ENCODE peak calls at places on chromosomes 2 and 18, in eight cellular contexts. One of them, this sample, is unnamed.

GRCh38 chr2:234588054-234588430 is 91.2 kb upstream of the ARL4C start:
- DNase-seq in sciatic nerve: no peak
- DNase-seq in B cell: no peak
- DNase-seq in activated effector memory CD4-positive, alpha-beta T cell treated with anti-CD3 and anti-CD28 coated beads, Interleukin-2, amount 50 U/mL, for 16 hours: no peak
- DNase-seq in ACHN: no peak
- DNase-seq in HFFc6: no peak
- DNase-seq in HTR-8/SVneo: no peak
- DNase-seq in NCI-H1092: no peak
- DNase-seq in this sample: peak

GRCh38 chr2:176729706-176730569 is 460.7 kb downstream of the MTX2 start:
- DNase-seq in sciatic nerve: peak
- DNase-seq in NCI-H1092: peak
- DNase-seq in HTR-8/SVneo: no peak
- DNase-seq in HFFc6: peak
- DNase-seq in activated effector memory CD4-positive, alpha-beta T cell treated with anti-CD3 and anti-CD28 coated beads, Interleukin-2, amount 50 U/mL, for 16 hours: no peak
- DNase-seq in B cell: no peak
- DNase-seq in ACHN: no peak
- DNase-seq in this sample: peak

GRCh38 chr2:148906136-148906535 is 31.1 kb downstream of the KIF5C start:
- DNase-seq in sciatic nerve: no peak
- DNase-seq in NCI-H1092: no peak
- DNase-seq in B cell: no peak
- DNase-seq in activated effector memory CD4-positive, alpha-beta T cell treated with anti-CD3 and anti-CD28 coated beads, Interleukin-2, amount 50 U/mL, for 16 hours: no peak
- DNase-seq in HTR-8/SVneo: peak
- DNase-seq in ACHN: no peak
- DNase-seq in HFFc6: peak
- DNase-seq in this sample: no peak

GRCh38 chr18:55998071-55998522 is 410.1 kb upstream of the TCF4 start:
- DNase-seq in NCI-H1092: peak
- DNase-seq in HTR-8/SVneo: no peak
- DNase-seq in HFFc6: peak
- DNase-seq in ACHN: no peak
- DNase-seq in sciatic nerve: no peak
- DNase-seq in B cell: no peak
- DNase-seq in activated effector memory CD4-positive, alpha-beta T cell treated with anti-CD3 and anti-CD28 coated beads, Interleukin-2, amount 50 U/mL, for 16 hours: no peak
- DNase-seq in this sample: peak

GRCh38 chr18:23279931-23280330 is 144.6 kb downstream of the CABLES1 start:
- DNase-seq in B cell: no peak
- DNase-seq in sciatic nerve: no peak
- DNase-seq in ACHN: no peak
- DNase-seq in activated effector memory CD4-positive, alpha-beta T cell treated with anti-CD3 and anti-CD28 coated beads, Interleukin-2, amount 50 U/mL, for 16 hours: no peak
- DNase-seq in NCI-H1092: no peak
- DNase-seq in HTR-8/SVneo: no peak
- DNase-seq in HFFc6: no peak
- DNase-seq in this sample: no peak

GRCh38 chr2:211204456-211204855 is 648.1 kb downstream of the CPS1 start:
- DNase-seq in B cell: no peak
- DNase-seq in HTR-8/SVneo: no peak
- DNase-seq in NCI-H1092: no peak
- DNase-seq in HFFc6: no peak
- DNase-seq in activated effector memory CD4-positive, alpha-beta T cell treated with anti-CD3 and anti-CD28 coated beads, Interleukin-2, amount 50 U/mL, for 16 hours: no peak
- DNase-seq in ACHN: no peak
- DNase-seq in sciatic nerve: no peak
- DNase-seq in this sample: no peak

GRCh38 chr2:216015722-216016464 is 2.5 kb upstream of the MREG start:
- DNase-seq in B cell: peak
- DNase-seq in NCI-H1092: no peak
- DNase-seq in sciatic nerve: no peak
- DNase-seq in activated effector memory CD4-positive, alpha-beta T cell treated with anti-CD3 and anti-CD28 coated beads, Interleukin-2, amount 50 U/mL, for 16 hours: peak
- DNase-seq in HFFc6: no peak
- DNase-seq in ACHN: no peak
- DNase-seq in HTR-8/SVneo: no peak
- DNase-seq in this sample: no peak

GRCh38 chr2:15805772-15806171 is 134.6 kb upstream of the MYCN start:
- DNase-seq in activated effector memory CD4-positive, alpha-beta T cell treated with anti-CD3 and anti-CD28 coated beads, Interleukin-2, amount 50 U/mL, for 16 hours: no peak
- DNase-seq in HFFc6: no peak
- DNase-seq in NCI-H1092: no peak
- DNase-seq in HTR-8/SVneo: no peak
- DNase-seq in ACHN: no peak
- DNase-seq in B cell: no peak
- DNase-seq in sciatic nerve: no peak
- DNase-seq in this sample: no peak

GRCh38 chr2:88329815-88330603 is 122.5 kb downstream of the FOXI3 start:
- DNase-seq in HFFc6: no peak
- DNase-seq in ACHN: no peak
- DNase-seq in activated effector memory CD4-positive, alpha-beta T cell treated with anti-CD3 and anti-CD28 coated beads, Interleukin-2, amount 50 U/mL, for 16 hours: no peak
- DNase-seq in sciatic nerve: no peak
- DNase-seq in NCI-H1092: no peak
- DNase-seq in HTR-8/SVneo: peak
- DNase-seq in B cell: no peak
- DNase-seq in this sample: no peak

GRCh38 chr2:200746301-200746700 is 65.4 kb upstream of the BZW1 start:
- DNase-seq in HFFc6: no peak
- DNase-seq in activated effector memory CD4-positive, alpha-beta T cell treated with anti-CD3 and anti-CD28 coated beads, Interleukin-2, amount 50 U/mL, for 16 hours: no peak
- DNase-seq in ACHN: no peak
- DNase-seq in HTR-8/SVneo: no peak
- DNase-seq in sciatic nerve: no peak
- DNase-seq in B cell: no peak
- DNase-seq in NCI-H1092: no peak
- DNase-seq in this sample: no peak

GRCh38 chr2:20567159-20567925 is 83.6 kb downstream of the HS1BP3 start:
- DNase-seq in NCI-H1092: no peak
- DNase-seq in ACHN: no peak
- DNase-seq in HTR-8/SVneo: peak
- DNase-seq in HFFc6: no peak
- DNase-seq in activated effector memory CD4-positive, alpha-beta T cell treated with anti-CD3 and anti-CD28 coated beads, Interleukin-2, amount 50 U/mL, for 16 hours: no peak
- DNase-seq in sciatic nerve: no peak
- DNase-seq in B cell: no peak
- DNase-seq in this sample: no peak

GRCh38 chr2:172404824-172405223 is 22.6 kb upstream of the ITGA6 start:
- DNase-seq in HTR-8/SVneo: peak
- DNase-seq in sciatic nerve: no peak
- DNase-seq in B cell: no peak
- DNase-seq in ACHN: no peak
- DNase-seq in HFFc6: peak
- DNase-seq in NCI-H1092: no peak
- DNase-seq in activated effector memory CD4-positive, alpha-beta T cell treated with anti-CD3 and anti-CD28 coated beads, Interleukin-2, amount 50 U/mL, for 16 hours: no peak
- DNase-seq in this sample: no peak

GRCh38 chr2:140353541-140353940 is 1573.4 kb upstream of the NXPH2 start:
- DNase-seq in HFFc6: no peak
- DNase-seq in ACHN: no peak
- DNase-seq in NCI-H1092: no peak
- DNase-seq in activated effector memory CD4-positive, alpha-beta T cell treated with anti-CD3 and anti-CD28 coated beads, Interleukin-2, amount 50 U/mL, for 16 hours: no peak
- DNase-seq in sciatic nerve: no peak
- DNase-seq in HTR-8/SVneo: peak
- DNase-seq in B cell: no peak
- DNase-seq in this sample: no peak

GRCh38 chr2:7029291-7030059 is 112.3 kb downstream of the RNF144A start:
- DNase-seq in sciatic nerve: no peak
- DNase-seq in activated effector memory CD4-positive, alpha-beta T cell treated with anti-CD3 and anti-CD28 coated beads, Interleukin-2, amount 50 U/mL, for 16 hours: no peak
- DNase-seq in HTR-8/SVneo: no peak
- DNase-seq in HFFc6: no peak
- DNase-seq in ACHN: no peak
- DNase-seq in B cell: no peak
- DNase-seq in NCI-H1092: no peak
- DNase-seq in this sample: no peak

GRCh38 chr2:140775426-140775825 is 1355.4 kb downstream of the LRP1B start:
- DNase-seq in HTR-8/SVneo: no peak
- DNase-seq in B cell: no peak
- DNase-seq in NCI-H1092: no peak
- DNase-seq in sciatic nerve: no peak
- DNase-seq in HFFc6: no peak
- DNase-seq in ACHN: no peak
- DNase-seq in activated effector memory CD4-positive, alpha-beta T cell treated with anti-CD3 and anti-CD28 coated beads, Interleukin-2, amount 50 U/mL, for 16 hours: no peak
- DNase-seq in this sample: no peak

GRCh38 chr2:240985881-240986786 is 12.3 kb upstream of the SNED1 start:
- DNase-seq in B cell: no peak
- DNase-seq in NCI-H1092: no peak
- DNase-seq in HTR-8/SVneo: no peak
- DNase-seq in HFFc6: no peak
- DNase-seq in ACHN: no peak
- DNase-seq in sciatic nerve: peak
- DNase-seq in activated effector memory CD4-positive, alpha-beta T cell treated with anti-CD3 and anti-CD28 coated beads, Interleukin-2, amount 50 U/mL, for 16 hours: no peak
- DNase-seq in this sample: no peak

GRCh38 chr18:79524181-79525078 is 128.7 kb downstream of the NFATC1 start:
- DNase-seq in activated effector memory CD4-positive, alpha-beta T cell treated with anti-CD3 and anti-CD28 coated beads, Interleukin-2, amount 50 U/mL, for 16 hours: peak
- DNase-seq in sciatic nerve: peak
- DNase-seq in ACHN: no peak
- DNase-seq in HFFc6: no peak
- DNase-seq in HTR-8/SVneo: no peak
- DNase-seq in NCI-H1092: no peak
- DNase-seq in B cell: peak
- DNase-seq in this sample: no peak

GRCh38 chr2:127007652-127008051 is 99.3 kb downstream of the BIN1 start:
- DNase-seq in B cell: no peak
- DNase-seq in NCI-H1092: no peak
- DNase-seq in HFFc6: peak
- DNase-seq in HTR-8/SVneo: peak
- DNase-seq in activated effector memory CD4-positive, alpha-beta T cell treated with anti-CD3 and anti-CD28 coated beads, Interleukin-2, amount 50 U/mL, for 16 hours: no peak
- DNase-seq in ACHN: no peak
- DNase-seq in sciatic nerve: no peak
- DNase-seq in this sample: no peak

GRCh38 chr2:202765435-202765834 is 106.1 kb downstream of the ICA1L start:
- DNase-seq in NCI-H1092: no peak
- DNase-seq in HFFc6: no peak
- DNase-seq in HTR-8/SVneo: no peak
- DNase-seq in sciatic nerve: no peak
- DNase-seq in ACHN: no peak
- DNase-seq in B cell: no peak
- DNase-seq in activated effector memory CD4-positive, alpha-beta T cell treated with anti-CD3 and anti-CD28 coated beads, Interleukin-2, amount 50 U/mL, for 16 hours: no peak
- DNase-seq in this sample: peak

GRCh38 chr2:119338826-119339561 is 27.6 kb downstream of the C2orf76 start:
- DNase-seq in HTR-8/SVneo: no peak
- DNase-seq in HFFc6: no peak
- DNase-seq in sciatic nerve: no peak
- DNase-seq in activated effector memory CD4-positive, alpha-beta T cell treated with anti-CD3 and anti-CD28 coated beads, Interleukin-2, amount 50 U/mL, for 16 hours: peak
- DNase-seq in ACHN: no peak
- DNase-seq in NCI-H1092: no peak
- DNase-seq in B cell: peak
- DNase-seq in this sample: no peak

GRCh38 chr2:60560734-60561649 is 7.5 kb upstream of the BCL11A start:
- DNase-seq in HFFc6: peak
- DNase-seq in NCI-H1092: no peak
- DNase-seq in B cell: peak
- DNase-seq in ACHN: peak
- DNase-seq in HTR-8/SVneo: no peak
- DNase-seq in sciatic nerve: no peak
- DNase-seq in activated effector memory CD4-positive, alpha-beta T cell treated with anti-CD3 and anti-CD28 coated beads, Interleukin-2, amount 50 U/mL, for 16 hours: no peak
- DNase-seq in this sample: no peak

GRCh38 chr2:6068441-6068935 is 376.3 kb downstream of the SOX11 start:
- DNase-seq in ACHN: no peak
- DNase-seq in NCI-H1092: peak
- DNase-seq in HFFc6: no peak
- DNase-seq in activated effector memory CD4-positive, alpha-beta T cell treated with anti-CD3 and anti-CD28 coated beads, Interleukin-2, amount 50 U/mL, for 16 hours: no peak
- DNase-seq in sciatic nerve: no peak
- DNase-seq in B cell: no peak
- DNase-seq in HTR-8/SVneo: no peak
- DNase-seq in this sample: no peak

GRCh38 chr2:109612991-109613921 is 510 bp downstream of the SEPTIN10 start:
- DNase-seq in NCI-H1092: no peak
- DNase-seq in HFFc6: peak
- DNase-seq in activated effector memory CD4-positive, alpha-beta T cell treated with anti-CD3 and anti-CD28 coated beads, Interleukin-2, amount 50 U/mL, for 16 hours: no peak
- DNase-seq in sciatic nerve: peak
- DNase-seq in HTR-8/SVneo: no peak
- DNase-seq in B cell: no peak
- DNase-seq in ACHN: peak
- DNase-seq in this sample: peak

GRCh38 chr18:49819768-49820662 is 6.7 kb upstream of the ACAA2 start:
- DNase-seq in activated effector memory CD4-positive, alpha-beta T cell treated with anti-CD3 and anti-CD28 coated beads, Interleukin-2, amount 50 U/mL, for 16 hours: peak
- DNase-seq in sciatic nerve: no peak
- DNase-seq in B cell: no peak
- DNase-seq in ACHN: no peak
- DNase-seq in HTR-8/SVneo: no peak
- DNase-seq in NCI-H1092: no peak
- DNase-seq in HFFc6: no peak
- DNase-seq in this sample: peak

GRCh38 chr2:230205034-230205433 is 14.8 kb downstream of the SP110 start:
- DNase-seq in B cell: peak
- DNase-seq in activated effector memory CD4-positive, alpha-beta T cell treated with anti-CD3 and anti-CD28 coated beads, Interleukin-2, amount 50 U/mL, for 16 hours: no peak
- DNase-seq in sciatic nerve: no peak
- DNase-seq in ACHN: no peak
- DNase-seq in HTR-8/SVneo: no peak
- DNase-seq in NCI-H1092: no peak
- DNase-seq in HFFc6: no peak
- DNase-seq in this sample: no peak

GRCh38 chr2:240782221-240782885 is 37.7 kb downstream of the KIF1A start:
- DNase-seq in NCI-H1092: no peak
- DNase-seq in sciatic nerve: no peak
- DNase-seq in HFFc6: no peak
- DNase-seq in HTR-8/SVneo: no peak
- DNase-seq in B cell: no peak
- DNase-seq in activated effector memory CD4-positive, alpha-beta T cell treated with anti-CD3 and anti-CD28 coated beads, Interleukin-2, amount 50 U/mL, for 16 hours: no peak
- DNase-seq in ACHN: no peak
- DNase-seq in this sample: no peak

GRCh38 chr2:96638144-96639121 is at the start of gene KANSL3:
- DNase-seq in sciatic nerve: peak
- DNase-seq in HFFc6: peak
- DNase-seq in activated effector memory CD4-positive, alpha-beta T cell treated with anti-CD3 and anti-CD28 coated beads, Interleukin-2, amount 50 U/mL, for 16 hours: peak
- DNase-seq in ACHN: peak
- DNase-seq in NCI-H1092: peak
- DNase-seq in HTR-8/SVneo: peak
- DNase-seq in B cell: peak
- DNase-seq in this sample: peak

GRCh38 chr18:55404811-55405654 is 183.0 kb downstream of the TCF4 start:
- DNase-seq in ACHN: no peak
- DNase-seq in activated effector memory CD4-positive, alpha-beta T cell treated with anti-CD3 and anti-CD28 coated beads, Interleukin-2, amount 50 U/mL, for 16 hours: no peak
- DNase-seq in NCI-H1092: no peak
- DNase-seq in HFFc6: no peak
- DNase-seq in sciatic nerve: no peak
- DNase-seq in B cell: no peak
- DNase-seq in HTR-8/SVneo: no peak
- DNase-seq in this sample: no peak

This sample was measured in thyroid gland.